ENCODE peak calls at places on chromosomes 5 and 9, in five cellular contexts. M, P, S, Q and Z are unnamed samples.

GRCh38 chr5:170755679-170756456 is 27.7 kb upstream of the GABRP start:
- DNase-seq in Q (no peak), S (no peak), P (no peak), M (peak; percentile 5), Z (no peak)

GRCh38 chr5:66306105-66306843 is 162.2 kb downstream of the SREK1 start:
- DNase-seq in Q (peak; percentile 61), S (peak; percentile 24), P (no peak), M (peak; percentile 60), Z (no peak)

GRCh38 chr9:93091453-93092081 is 4.5 kb upstream of the CARD19 start:
- DNase-seq in S (peak; percentile 18), P (peak; percentile 63), Q (no peak), M (peak; percentile 40), Z (peak; percentile 61)

GRCh38 chr5:136036991-136037705 is 8.4 kb downstream of the TGFBI start:
- DNase-seq in M (no peak), S (peak; percentile 78), Q (peak; percentile 90), P (no peak), Z (no peak)

GRCh38 chr5:179170606-179171005 is 110.4 kb downstream of the ZNF354C start:
- DNase-seq in S (no peak), Q (no peak), P (no peak), M (no peak), Z (no peak)

GRCh38 chr5:36414869-36415282 is 113.2 kb upstream of the RANBP3L start:
- DNase-seq in S (no peak), M (peak; percentile 48), P (no peak), Q (no peak), Z (no peak)

GRCh38 chr5:112929336-112930081 is 7.5 kb upstream of the REEP5 start:
- DNase-seq in Q (no peak), M (no peak), S (no peak), P (no peak), Z (no peak)

GRCh38 chr5:107769531-107769930 is 98.8 kb upstream of the EFNA5 start:
- DNase-seq in Q (no peak), P (no peak), S (no peak), M (no peak), Z (no peak)

GRCh38 chr9:1995084-1995483 is 20.1 kb upstream of the SMARCA2 start:
- DNase-seq in M (no peak), Q (no peak), S (no peak), P (no peak), Z (no peak)

GRCh38 chr9:33510264-33511183 is 13.5 kb upstream of the ANKRD18B start:
- DNase-seq in Q (no peak), P (peak; percentile 54), S (peak; percentile 39), M (peak; percentile 88), Z (no peak)
- TF ChIP-seq POLR2A in Q (peak; percentile 21), P (no peak), S (peak; percentile 27), M (peak; percentile 84), Z (no peak)

GRCh38 chr5:43007246-43007910 is 32.7 kb downstream of the ANXA2R start:
- DNase-seq in M (peak; percentile 97), S (peak; percentile 75), Q (peak; percentile 54), P (peak; percentile 79), Z (no peak)

GRCh38 chr5:43010956-43011355 is 29.2 kb downstream of the ANXA2R start:
- DNase-seq in M (no peak), P (no peak), Q (no peak), S (no peak), Z (no peak)

GRCh38 chr5:43008369-43009158 is 31.6 kb downstream of the ANXA2R start:
- DNase-seq in P (peak; percentile 79), M (peak; percentile 96), S (peak; percentile 85), Q (peak; percentile 46), Z (no peak)

GRCh38 chr5:43006411-43007202 is 33.5 kb downstream of the ANXA2R start:
- DNase-seq in P (no peak), S (no peak), Q (no peak), M (no peak), Z (no peak)

GRCh38 chr5:43007911-43008368 is 32.2 kb downstream of the ANXA2R start:
- DNase-seq in Q (peak; percentile 48), M (peak; percentile 93), S (peak; percentile 53), P (peak; percentile 65), Z (no peak)
- TF ChIP-seq POLR2A in Q (no peak), M (peak; percentile 86), S (no peak), P (no peak), Z (no peak)

GRCh38 chr5:166433679-166434078 is 1857.8 kb upstream of the WWC1 start:
- DNase-seq in S (no peak), M (no peak), P (no peak), Q (no peak), Z (no peak)
- TF ChIP-seq POLR2A in S (no peak), M (no peak), P (no peak), Q (no peak), Z (no peak)

DNA sequence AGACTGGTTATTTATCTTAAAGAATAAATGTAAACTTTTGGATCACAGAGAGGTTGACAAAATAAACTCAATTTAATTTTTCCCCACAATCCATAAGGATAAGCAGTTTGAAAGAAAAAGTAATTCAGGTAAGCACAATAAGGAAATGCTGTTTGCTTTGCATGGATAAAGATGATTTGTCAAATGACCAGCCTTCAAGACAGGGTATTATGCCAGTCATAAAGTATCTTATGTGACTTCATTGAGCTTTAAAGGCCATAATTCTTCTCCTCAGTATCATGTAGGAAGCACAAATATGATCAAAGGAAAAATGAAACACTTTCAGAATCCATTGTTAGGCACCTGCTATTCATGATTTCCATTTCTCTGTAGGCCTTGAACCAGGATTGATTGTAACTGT is 180.7 kb upstream of the PPP1R2B start:
- DNase-seq in P (no peak), M (no peak), Q (no peak), S (no peak), Z (no peak)
- TF ChIP-seq POLR2A in P (no peak), M (no peak), Q (no peak), S (no peak), Z (no peak)

DNA sequence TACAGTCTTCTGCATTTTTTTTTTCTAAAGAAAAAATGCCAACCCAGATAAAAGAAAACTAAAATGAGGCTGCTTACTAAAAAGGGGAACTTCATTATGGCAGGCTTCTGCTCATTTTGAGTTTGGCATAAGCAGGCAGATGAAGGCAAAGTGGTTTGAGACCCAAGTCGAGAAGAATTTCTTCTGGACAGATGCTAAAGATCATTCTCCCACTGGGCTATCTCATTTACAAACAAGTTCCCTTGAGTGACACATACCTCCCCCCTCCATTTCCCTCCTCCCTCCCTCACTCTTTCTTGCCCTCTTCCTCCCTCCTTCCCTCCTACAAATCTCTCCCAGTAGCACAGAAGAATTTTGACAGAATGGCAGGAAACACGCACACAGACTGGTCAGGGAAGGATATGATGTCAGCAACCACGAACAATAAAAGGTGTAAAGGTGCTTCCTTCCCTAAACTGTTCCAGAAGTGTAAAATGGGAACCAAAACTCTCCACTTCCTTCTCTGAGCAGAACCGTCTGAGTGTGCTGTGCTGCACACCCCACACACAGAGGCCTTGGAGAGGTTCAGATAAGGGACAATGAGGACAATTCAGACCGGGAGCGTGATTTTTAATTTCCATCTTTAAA is 55.9 kb downstream of the MEF2C start:
- DNase-seq in S (peak; percentile 46), M (peak; percentile 13), P (peak; percentile 34), Q (no peak), Z (no peak)
- TF ChIP-seq POLR2A in S (peak; percentile 78), M (no peak), P (peak; percentile 43), Q (no peak), Z (no peak)

GRCh38 chr5:138464018-138464387 is 1.3 kb upstream of the EGR1 start:
- DNase-seq in P (peak; percentile 97), M (peak; percentile 99), Q (peak; percentile 86), S (peak; percentile 91), Z (peak; percentile 96)
- TF ChIP-seq POLR2A in P (peak; percentile 84), M (no peak), Q (peak; percentile 71), S (no peak), Z (peak; percentile 77)

GRCh38 chr9:128771094-128771721 is 519 bp downstream of the ZER1 start:
- DNase-seq in S (no peak), M (peak; percentile 81), P (no peak), Q (peak; percentile 74), Z (peak; percentile 57)
- TF ChIP-seq POLR2A in S (no peak), M (no peak), P (no peak), Q (no peak), Z (no peak)

DNA sequence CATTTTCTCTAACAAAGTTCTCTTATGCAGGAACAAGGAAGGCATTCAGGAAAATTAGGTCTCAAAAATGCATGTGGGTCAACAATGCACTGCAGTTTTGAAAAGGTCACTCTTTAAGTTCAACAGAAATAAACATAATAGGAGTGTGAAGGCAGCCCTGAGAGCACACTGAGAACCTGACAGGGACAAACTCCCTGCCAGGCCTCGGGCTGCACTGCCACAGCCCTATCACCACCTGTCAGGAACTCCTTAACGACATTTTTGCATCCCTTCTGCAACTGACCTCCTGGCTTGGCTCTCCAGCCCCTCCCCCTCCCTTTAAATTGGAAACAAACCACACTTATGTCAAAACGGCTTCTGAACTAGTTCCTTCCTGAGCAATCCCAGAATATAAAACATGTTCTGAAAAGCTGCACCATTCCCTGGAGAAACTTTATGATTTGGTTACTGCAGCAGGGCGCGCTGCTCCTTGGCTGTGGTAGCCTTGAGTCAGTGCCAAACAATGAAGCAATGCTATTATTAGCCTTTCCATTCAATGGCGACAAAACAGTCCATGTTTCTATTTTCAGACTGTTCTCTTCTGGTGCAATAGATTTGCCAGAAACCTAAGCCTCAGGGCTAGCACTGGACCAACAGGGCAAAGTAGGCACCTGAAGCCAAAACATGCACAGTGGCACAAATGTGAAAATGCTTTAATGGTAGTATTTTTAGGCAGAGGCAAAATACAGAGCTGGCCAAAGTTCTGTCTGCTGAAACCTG is 160.1 kb upstream of the ZNF608 start:
- DNase-seq in Q (no peak), S (peak; percentile 89), P (peak; percentile 29), M (no peak), Z (peak; percentile 81)
- TF ChIP-seq POLR2A in Q (no peak), S (peak; percentile 9), P (no peak), M (no peak), Z (no peak)